ENCODE peak calls at places on chromosomes 3 and 15, in five cellular contexts. One of them, this sample, is unnamed.

GRCh38 chr3:79002465-79003372 is 765.1 kb downstream of the ROBO1 start:
- DNase-seq in fibroblast of lung: no peak
- DNase-seq in GM12865: no peak
- DNase-seq in GM23338: no peak
- DNase-seq in transverse colon: no peak
- DNase-seq in this sample: no peak

GRCh38 chr3:101778385-101779046 is 495 bp upstream of the NXPE3 start:
- DNase-seq in fibroblast of lung: no peak
- DNase-seq in GM12865: no peak
- DNase-seq in GM23338: no peak
- DNase-seq in transverse colon: no peak
- DNase-seq in this sample: no peak

GRCh38 chr15:41241251-41241964 is 10.3 kb downstream of the CHP1 start:
- DNase-seq in fibroblast of lung: no peak
- DNase-seq in GM12865: no peak
- DNase-seq in GM23338: no peak
- DNase-seq in transverse colon: peak
- DNase-seq in this sample: no peak

GRCh38 chr3:117026401-117026800 is 316.8 kb downstream of the TUSC7 start:
- DNase-seq in fibroblast of lung: no peak
- DNase-seq in GM12865: no peak
- DNase-seq in GM23338: no peak
- DNase-seq in transverse colon: no peak
- DNase-seq in this sample: no peak

GRCh38 chr3:52299815-52300611 is 12.4 kb downstream of the GLYCTK start:
- DNase-seq in fibroblast of lung: no peak
- DNase-seq in GM12865: no peak
- DNase-seq in GM23338: peak
- DNase-seq in transverse colon: no peak
- DNase-seq in this sample: no peak

GRCh38 chr3:40355410-40355809 is 31.6 kb upstream of the ENTPD3 start:
- DNase-seq in fibroblast of lung: no peak
- DNase-seq in GM12865: no peak
- DNase-seq in GM23338: no peak
- DNase-seq in transverse colon: no peak
- DNase-seq in this sample: no peak

GRCh38 chr15:68152342-68152741 is 52.8 kb downstream of the CALML4 start:
- DNase-seq in fibroblast of lung: no peak
- DNase-seq in GM12865: no peak
- DNase-seq in GM23338: no peak
- DNase-seq in transverse colon: no peak
- DNase-seq in this sample: no peak

GRCh38 chr15:20345401-20345958 is 196.1 kb downstream of the GOLGA6L6 start:
- DNase-seq in fibroblast of lung: no peak
- DNase-seq in GM12865: no peak
- DNase-seq in GM23338: no peak
- DNase-seq in transverse colon: no peak
- DNase-seq in this sample: peak

GRCh38 chr3:111434941-111435622 is 106.9 kb upstream of the CD96 start:
- DNase-seq in fibroblast of lung: no peak
- DNase-seq in GM12865: no peak
- DNase-seq in GM23338: no peak
- DNase-seq in transverse colon: no peak
- DNase-seq in this sample: no peak

GRCh38 chr15:98899266-98900021 is 108.1 kb downstream of the PGPEP1L start:
- DNase-seq in fibroblast of lung: no peak
- DNase-seq in GM12865: no peak
- DNase-seq in GM23338: no peak
- DNase-seq in transverse colon: no peak
- DNase-seq in this sample: no peak

GRCh38 chr3:7536921-7537320 is 676.0 kb downstream of the GRM7 start:
- DNase-seq in fibroblast of lung: no peak
- DNase-seq in GM12865: no peak
- DNase-seq in GM23338: no peak
- DNase-seq in transverse colon: no peak
- DNase-seq in this sample: no peak

GRCh38 chr15:94231728-94232086 is 346 bp downstream of the MCTP2 start:
- DNase-seq in fibroblast of lung: no peak
- DNase-seq in GM12865: no peak
- DNase-seq in GM23338: peak
- DNase-seq in transverse colon: peak
- DNase-seq in this sample: no peak

GRCh38 chr3:94873751-94874150 is 810.9 kb downstream of the NSUN3 start:
- DNase-seq in fibroblast of lung: no peak
- DNase-seq in GM12865: no peak
- DNase-seq in GM23338: no peak
- DNase-seq in transverse colon: no peak
- DNase-seq in this sample: no peak

GRCh38 chr3:85516146-85516545 is 557.4 kb downstream of the CADM2 start:
- DNase-seq in fibroblast of lung: no peak
- DNase-seq in GM12865: no peak
- DNase-seq in GM23338: no peak
- DNase-seq in transverse colon: no peak
- DNase-seq in this sample: no peak

GRCh38 chr3:141052570-141053069 is 1.5 kb downstream of the SPSB4 start:
- DNase-seq in fibroblast of lung: no peak
- DNase-seq in GM12865: no peak
- DNase-seq in GM23338: peak
- DNase-seq in transverse colon: no peak
- DNase-seq in this sample: no peak

GRCh38 chr15:48798319-48798718 is 12.6 kb downstream of the CEP152 start:
- DNase-seq in fibroblast of lung: no peak
- DNase-seq in GM12865: no peak
- DNase-seq in GM23338: peak
- DNase-seq in transverse colon: no peak
- DNase-seq in this sample: no peak

GRCh38 chr3:167057586-167057985 is 322.5 kb downstream of the ZBBX start:
- DNase-seq in fibroblast of lung: no peak
- DNase-seq in GM12865: no peak
- DNase-seq in GM23338: no peak
- DNase-seq in transverse colon: no peak
- DNase-seq in this sample: no peak

GRCh38 chr3:123154346-123154985 is 47.3 kb upstream of the SEC22A start:
- DNase-seq in fibroblast of lung: no peak
- DNase-seq in GM12865: no peak
- DNase-seq in GM23338: no peak
- DNase-seq in transverse colon: no peak
- DNase-seq in this sample: peak

GRCh38 chr3:21962456-21962855 is 211.4 kb upstream of the ZNF385D start:
- DNase-seq in fibroblast of lung: peak
- DNase-seq in GM12865: no peak
- DNase-seq in GM23338: no peak
- DNase-seq in transverse colon: no peak
- DNase-seq in this sample: no peak

GRCh38 chr3:126957776-126958637 is 24.9 kb upstream of the PLXNA1 start:
- DNase-seq in fibroblast of lung: no peak
- DNase-seq in GM12865: no peak
- DNase-seq in GM23338: no peak
- DNase-seq in transverse colon: no peak
- DNase-seq in this sample: no peak

GRCh38 chr15:82317091-82317489 is 32.2 kb downstream of the GOLGA6L10 start:
- DNase-seq in fibroblast of lung: no peak
- DNase-seq in GM12865: no peak
- DNase-seq in GM23338: no peak
- DNase-seq in transverse colon: no peak
- DNase-seq in this sample: no peak

GRCh38 chr15:27808182-27808581 is 290.9 kb downstream of the OCA2 start:
- DNase-seq in fibroblast of lung: no peak
- DNase-seq in GM12865: no peak
- DNase-seq in GM23338: no peak
- DNase-seq in transverse colon: no peak
- DNase-seq in this sample: no peak

GRCh38 chr3:187777331-187778046 is 32.2 kb upstream of the BCL6 start:
- DNase-seq in fibroblast of lung: no peak
- DNase-seq in GM12865: peak
- DNase-seq in GM23338: no peak
- DNase-seq in transverse colon: no peak
- DNase-seq in this sample: no peak

GRCh38 chr3:178916223-178916622 is 155.4 kb downstream of the ZMAT3 start:
- DNase-seq in fibroblast of lung: no peak
- DNase-seq in GM12865: no peak
- DNase-seq in GM23338: no peak
- DNase-seq in transverse colon: no peak
- DNase-seq in this sample: no peak

GRCh38 chr3:23288286-23288685 is 85.2 kb downstream of the UBE2E2 start:
- DNase-seq in fibroblast of lung: peak
- DNase-seq in GM12865: no peak
- DNase-seq in GM23338: no peak
- DNase-seq in transverse colon: no peak
- DNase-seq in this sample: no peak

GRCh38 chr3:46566040-46566631 is at the start of gene LRRC2:
- DNase-seq in fibroblast of lung: peak
- DNase-seq in GM12865: peak
- DNase-seq in GM23338: peak
- DNase-seq in transverse colon: peak
- DNase-seq in this sample: no peak

GRCh38 chr3:14410501-14411165 is 8.2 kb downstream of the SLC6A6 start:
- DNase-seq in fibroblast of lung: peak
- DNase-seq in GM12865: peak
- DNase-seq in GM23338: no peak
- DNase-seq in transverse colon: peak
- DNase-seq in this sample: no peak

GRCh38 chr15:63597033-63597790 is at the start of gene FBXL22:
- DNase-seq in fibroblast of lung: peak
- DNase-seq in GM12865: no peak
- DNase-seq in GM23338: peak
- DNase-seq in transverse colon: peak
- DNase-seq in this sample: no peak

GRCh38 chr15:52095597-52096262 is 16.8 kb downstream of the BCL2L10 start:
- DNase-seq in fibroblast of lung: peak
- DNase-seq in GM12865: no peak
- DNase-seq in GM23338: no peak
- DNase-seq in transverse colon: no peak
- DNase-seq in this sample: no peak

GRCh38 chr15:52094811-52095584 is 17.6 kb downstream of the BCL2L10 start:
- DNase-seq in fibroblast of lung: no peak
- DNase-seq in GM12865: no peak
- DNase-seq in GM23338: no peak
- DNase-seq in transverse colon: no peak
- DNase-seq in this sample: no peak

GRCh38 chr15:52093167-52093538 is 19.4 kb downstream of the BCL2L10 start:
- DNase-seq in fibroblast of lung: no peak
- DNase-seq in GM12865: no peak
- DNase-seq in GM23338: no peak
- DNase-seq in transverse colon: no peak
- DNase-seq in this sample: no peak

GRCh38 chr15:52097176-52097575 is 15.4 kb downstream of the BCL2L10 start:
- DNase-seq in fibroblast of lung: no peak
- DNase-seq in GM12865: no peak
- DNase-seq in GM23338: no peak
- DNase-seq in transverse colon: no peak
- DNase-seq in this sample: no peak

GRCh38 chr15:52093539-52094502 is 18.8 kb downstream of the BCL2L10 start:
- DNase-seq in fibroblast of lung: peak
- DNase-seq in GM12865: no peak
- DNase-seq in GM23338: no peak
- DNase-seq in transverse colon: no peak
- DNase-seq in this sample: no peak
- TF ChIP-seq CTCF in fibroblast of lung: no peak
- TF ChIP-seq CTCF in GM12865: no peak
- TF ChIP-seq CTCF in GM23338: no peak
- TF ChIP-seq CTCF in transverse colon: no peak
- TF ChIP-seq CTCF in this sample: no peak

GRCh38 chr3:128317698-128318231 is 148.9 kb downstream of the DNAJB8 start:
- DNase-seq in fibroblast of lung: peak
- DNase-seq in GM12865: no peak
- DNase-seq in GM23338: no peak
- DNase-seq in transverse colon: no peak
- DNase-seq in this sample: peak
- TF ChIP-seq CTCF in fibroblast of lung: no peak
- TF ChIP-seq CTCF in GM12865: no peak
- TF ChIP-seq CTCF in GM23338: peak
- TF ChIP-seq CTCF in transverse colon: no peak
- TF ChIP-seq CTCF in this sample: no peak

DNA sequence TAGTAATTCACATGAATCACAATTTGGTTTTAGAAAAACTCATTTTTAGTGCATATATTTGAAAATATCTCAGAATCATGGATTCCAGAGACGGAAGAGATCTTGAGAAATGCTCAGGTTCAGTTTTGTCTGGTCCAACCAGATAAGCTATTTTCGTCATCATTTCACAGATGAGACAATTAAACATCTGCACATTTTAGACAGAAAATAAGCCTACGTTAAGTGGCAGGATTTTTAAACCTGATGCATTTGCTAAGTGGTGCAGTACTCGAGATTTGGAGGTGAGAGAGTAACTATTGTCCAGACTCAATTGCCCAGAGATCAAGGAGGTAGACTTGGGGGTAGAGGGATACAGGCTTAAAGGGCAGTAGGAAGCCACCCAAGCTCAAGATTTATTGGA is 90.5 kb downstream of the CCNL1 start:
- DNase-seq in fibroblast of lung: no peak
- DNase-seq in GM12865: no peak
- DNase-seq in GM23338: no peak
- DNase-seq in transverse colon: no peak
- DNase-seq in this sample: no peak
- TF ChIP-seq CTCF in fibroblast of lung: no peak
- TF ChIP-seq CTCF in GM12865: no peak
- TF ChIP-seq CTCF in GM23338: no peak
- TF ChIP-seq CTCF in transverse colon: no peak
- TF ChIP-seq CTCF in this sample: no peak

GRCh38 chr15:31954364-31954763 is 76.0 kb upstream of the CHRNA7 start:
- DNase-seq in fibroblast of lung: no peak
- DNase-seq in GM12865: no peak
- DNase-seq in GM23338: no peak
- DNase-seq in transverse colon: no peak
- DNase-seq in this sample: no peak

GRCh38 chr15:31955734-31956133 is 74.6 kb upstream of the CHRNA7 start:
- DNase-seq in fibroblast of lung: no peak
- DNase-seq in GM12865: no peak
- DNase-seq in GM23338: no peak
- DNase-seq in transverse colon: no peak
- DNase-seq in this sample: no peak

DNA sequence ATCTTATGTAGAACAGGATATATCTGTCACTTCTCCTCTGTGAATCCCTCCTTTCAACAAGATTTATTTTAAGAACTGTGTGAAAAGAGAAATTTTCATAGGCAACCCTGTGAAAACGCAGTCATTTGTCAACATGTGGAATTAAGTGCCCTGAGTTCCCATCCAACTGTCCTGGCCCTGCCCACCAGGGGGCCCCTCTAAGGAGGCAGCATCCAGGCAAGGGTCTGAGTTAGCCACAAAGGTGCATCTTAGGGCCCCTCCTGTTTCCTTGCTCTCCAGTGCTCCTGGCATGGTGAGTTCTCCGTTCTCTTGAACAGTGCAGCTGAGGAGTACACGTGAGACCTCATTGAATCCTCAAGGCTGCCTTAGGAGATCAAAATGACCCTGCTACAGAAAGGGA is 76.7 kb upstream of the CHRNA7 start:
- DNase-seq in fibroblast of lung: no peak
- DNase-seq in GM12865: no peak
- DNase-seq in GM23338: peak
- DNase-seq in transverse colon: no peak
- DNase-seq in this sample: no peak
- TF ChIP-seq CTCF in fibroblast of lung: no peak
- TF ChIP-seq CTCF in GM12865: no peak
- TF ChIP-seq CTCF in GM23338: peak
- TF ChIP-seq CTCF in transverse colon: no peak
- TF ChIP-seq CTCF in this sample: peak

This sample was measured in type B pancreatic cell.